ENCODE peak calls at places on chromosomes 2 and 18, in ten cellular contexts. A, O, I, S, R, U, Y, H, D and V are unnamed samples.
A peak's percentile ranks its signal among the peaks of the same experiment; 100 is the strongest.

GRCh38 chr2:54728669-54729120 is 5.2 kb downstream of the EML6 start:
- DNase-seq in A (peak; percentile 60), O (no peak), I (no peak), S (peak; percentile 24), R (no peak), U (peak; percentile 88), Y (peak; percentile 62), H (no peak), D (peak; percentile 44), V (no peak)

GRCh38 chr2:212538156-212539144 is at the start of gene ERBB4:
- DNase-seq in A (peak; percentile 18), O (peak; percentile 80), I (peak; percentile 38), S (peak; percentile 5), R (no peak), U (no peak), Y (peak; percentile 33), H (no peak), D (no peak), V (no peak)

GRCh38 chr2:157292853-157293252 is 32.8 kb downstream of the ERMN start:
- DNase-seq in A (no peak), O (no peak), I (no peak), S (no peak), R (no peak), U (no peak), Y (no peak), H (no peak), D (peak; percentile 29), V (no peak)

GRCh38 chr2:177767768-177768167 is 304.8 kb downstream of the PDE11A start:
- DNase-seq in A (no peak), O (no peak), I (no peak), S (no peak), R (no peak), U (no peak), Y (no peak), H (no peak), D (no peak), V (no peak)

GRCh38 chr2:216001612-216002215 is 11.6 kb downstream of the MREG start:
- DNase-seq in A (no peak), O (no peak), I (no peak), S (no peak), R (no peak), U (no peak), Y (no peak), H (no peak), D (no peak), V (no peak)

GRCh38 chr2:60818272-60818671 is 62.2 kb downstream of the PAPOLG start:
- DNase-seq in A (peak; percentile 6), O (no peak), I (no peak), S (peak; percentile 37), R (no peak), U (peak; percentile 4), Y (peak; percentile 5), H (no peak), D (peak; percentile 63), V (no peak)

GRCh38 chr2:118221952-118222594 is 133.8 kb downstream of the INSIG2 start:
- DNase-seq in A (peak; percentile 83), O (no peak), I (peak; percentile 58), S (peak; percentile 69), R (peak; percentile 29), U (peak; percentile 76), Y (peak; percentile 70), H (peak; percentile 48), D (peak; percentile 62), V (no peak)

GRCh38 chr2:12717988-12718661 is 1.4 kb downstream of the TRIB2 start:
- DNase-seq in A (peak; percentile 49), O (no peak), I (peak; percentile 49), S (peak; percentile 63), R (peak; percentile 55), U (peak; percentile 27), Y (no peak), H (peak; percentile 38), D (peak; percentile 42), V (no peak)

GRCh38 chr2:2291500-2292260 is 39.4 kb downstream of the MYT1L start:
- DNase-seq in A (no peak), O (no peak), I (peak; percentile 54), S (no peak), R (no peak), U (no peak), Y (no peak), H (no peak), D (no peak), V (peak; percentile 18)

GRCh38 chr2:185208261-185208660 is 530.3 kb upstream of the FSIP2 start:
- DNase-seq in A (no peak), O (no peak), I (peak; percentile 66), S (no peak), R (no peak), U (no peak), Y (peak; percentile 51), H (no peak), D (peak; percentile 6), V (peak; percentile 54)

GRCh38 chr2:175017618-175018414 is 12.6 kb upstream of the CHN1 start:
- DNase-seq in A (no peak), O (no peak), I (peak; percentile 44), S (no peak), R (no peak), U (peak; percentile 23), Y (no peak), H (no peak), D (no peak), V (no peak)

GRCh38 chr2:132669854-132670103 is 226 bp downstream of the LYPD1 start:
- DNase-seq in A (no peak), O (peak; percentile 60), I (peak; percentile 30), S (no peak), R (no peak), U (no peak), Y (peak; percentile 9), H (no peak), D (no peak), V (no peak)
- H3K4me3 ChIP-seq in A (peak overlapping the region; percentile 46), O (peak overlapping the region; percentile 46), I (no peak overlapping the region), S (peak overlapping the region; percentile 76), R (no peak overlapping the region), U (peak overlapping the region; percentile 69), Y (peak overlapping the region; percentile 57), H (no peak overlapping the region), D (peak overlapping the region; percentile 32), V (peak overlapping the region; percentile 65)

DNA sequence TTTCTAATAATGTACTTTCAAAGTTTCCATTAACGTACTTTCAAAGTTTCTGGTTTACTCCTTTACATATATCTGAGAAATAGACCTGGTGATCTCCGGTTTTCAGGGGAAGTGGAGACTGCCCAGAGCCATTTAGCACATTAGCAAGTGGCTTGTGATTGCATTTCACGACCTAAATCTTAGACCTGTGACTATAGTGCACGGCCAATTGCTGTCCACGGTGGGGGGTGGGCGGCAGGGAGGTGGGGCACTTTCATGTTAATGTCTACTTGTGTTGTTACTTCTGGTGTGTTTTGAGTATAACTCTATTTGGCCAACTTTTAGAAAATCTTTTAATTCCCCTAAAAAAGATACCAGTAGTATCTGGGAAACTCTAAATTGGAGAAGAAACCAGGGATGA is 11.3 kb downstream of the GATA6 start:
- DNase-seq in A (no peak), O (no peak), I (no peak), S (peak; percentile 33), R (no peak), U (no peak), Y (no peak), H (no peak), D (no peak), V (no peak)
- H3K27me3 ChIP-seq in A (no peaks in the 10 kb centered on the region), O (peaks cover 3% of the 10 kb centered on the region), I (no peaks in the 10 kb centered on the region), S (no peaks in the 10 kb centered on the region), R (peaks cover 10% of the 10 kb centered on the region), U (no peaks in the 10 kb centered on the region), Y (no peaks in the 10 kb centered on the region), H (peaks cover 9% of the 10 kb centered on the region), D (no peaks in the 10 kb centered on the region), V (peaks cover 30% of the 10 kb centered on the region)

GRCh38 chr2:188303363-188304031 is 11.8 kb downstream of the GULP1 start:
- DNase-seq in A (no peak), O (no peak), I (no peak), S (peak; percentile 57), R (no peak), U (peak; percentile 71), Y (peak; percentile 41), H (no peak), D (no peak), V (peak; percentile 91)
- H3K27ac ChIP-seq in A (no peak overlapping the region), O (no peak overlapping the region), I (no peak overlapping the region), S (peak overlapping the region; percentile 79), R (no peak overlapping the region), U (peak overlapping the region; percentile 12), Y (peak overlapping the region; percentile 35), H (no peak overlapping the region), D (no peak overlapping the region), V (peak overlapping the region; percentile 90)

GRCh38 chr2:149077861-149078260 is 39.4 kb downstream of the LYPD6B start:
- DNase-seq in A (no peak), O (no peak), I (no peak), S (no peak), R (no peak), U (no peak), Y (no peak), H (no peak), D (no peak), V (no peak)

GRCh38 chr2:149082781-149083180 is 44.3 kb downstream of the LYPD6B start:
- DNase-seq in A (no peak), O (no peak), I (no peak), S (no peak), R (no peak), U (no peak), Y (no peak), H (no peak), D (no peak), V (no peak)

GRCh38 chr2:149080964-149081363 is 42.5 kb downstream of the LYPD6B start:
- DNase-seq in A (no peak), O (no peak), I (no peak), S (no peak), R (no peak), U (no peak), Y (peak; percentile 43), H (no peak), D (peak; percentile 19), V (no peak)

GRCh38 chr2:149076863-149077412 is 38.4 kb downstream of the LYPD6B start:
- DNase-seq in A (no peak), O (no peak), I (no peak), S (no peak), R (no peak), U (no peak), Y (no peak), H (no peak), D (no peak), V (no peak)

DNA sequence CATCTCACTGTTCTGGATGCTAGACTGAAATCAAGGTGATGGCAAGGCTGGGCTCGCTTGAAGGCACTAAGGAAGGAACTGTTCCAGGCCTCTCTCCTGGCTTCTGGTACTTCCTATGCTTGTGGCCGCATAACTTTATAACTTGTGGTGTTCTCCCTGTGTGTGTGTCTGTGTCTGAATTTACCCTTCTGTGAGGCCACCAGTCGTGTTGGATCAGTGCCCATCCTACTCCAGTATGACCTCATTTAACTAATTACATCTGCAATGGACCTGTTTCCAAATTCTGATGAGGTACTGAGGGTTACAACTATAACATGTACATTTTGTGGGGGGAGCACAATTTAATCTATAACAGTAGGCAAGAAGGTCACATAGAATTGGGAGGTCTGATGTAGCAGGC is 41.6 kb downstream of the LYPD6B start:
- DNase-seq in A (peak; percentile 9), O (no peak), I (no peak), S (no peak), R (no peak), U (no peak), Y (peak; percentile 71), H (no peak), D (no peak), V (no peak)
- H3K4me3 ChIP-seq in A (no peak overlapping the region), O (no peak overlapping the region), I (no peak overlapping the region), S (no peak overlapping the region), R (no peak overlapping the region), U (no peak overlapping the region), Y (no peak overlapping the region), H (no peak overlapping the region), D (no peak overlapping the region), V (no peak overlapping the region)